ENCODE peak calls at places on chromosomes 11 and 22, in seven cellular contexts. C is IMR-90, S is mesendoderm, D is neuronal stem cell, I is HCT116, P is fibroblast of lung, E is K562. T is an unnamed sample.

GRCh38 chr22:49646876-49647275 is 180.8 kb downstream of the BRD1 start:
- DNase-seq in C (no peak), S (peak), D (no peak), I (no peak), P (no peak), E (no peak), T (no peak)

GRCh38 chr22:24948356-24949202 is 2.1 kb upstream of the LHFPL7 start:
- DNase-seq in C (no peak), S (peak), D (no peak), I (no peak), P (no peak), E (peak), T (no peak)

GRCh38 chr22:38989461-38989860 is 7.3 kb downstream of the APOBEC3B start:
- DNase-seq in C (no peak), S (no peak), D (no peak), I (no peak), P (no peak), E (no peak), T (no peak)

GRCh38 chr22:43155789-43156188 is 4.4 kb downstream of the TSPO start:
- DNase-seq in C (no peak), S (no peak), D (no peak), I (no peak), P (no peak), E (no peak), T (no peak)

GRCh38 chr11:130051077-130051476 is 18.6 kb upstream of the APLP2 start:
- DNase-seq in C (peak), S (no peak), D (no peak), I (no peak), P (no peak), E (no peak), T (no peak)

GRCh38 chr11:113204280-113204679 is 110.1 kb upstream of the TTC12 start:
- DNase-seq in C (no peak), S (no peak), D (no peak), I (no peak), P (no peak), E (no peak), T (no peak)

GRCh38 chr11:68819362-68819761 is 22.4 kb downstream of the CPT1A start:
- DNase-seq in C (no peak), S (no peak), D (no peak), I (no peak), P (no peak), E (no peak), T (no peak)

GRCh38 chr11:95432714-95433503 is 201.9 kb upstream of the SESN3 start:
- DNase-seq in C (no peak), S (no peak), D (no peak), I (no peak), P (no peak), E (no peak), T (no peak)

GRCh38 chr11:73348838-73349237 is 27.4 kb upstream of the RELT start:
- DNase-seq in C (no peak), S (no peak), D (no peak), I (no peak), P (no peak), E (no peak), T (no peak)

GRCh38 chr11:68942751-68943271 is 38.0 kb downstream of the MRGPRD start:
- DNase-seq in C (no peak), S (no peak), D (no peak), I (no peak), P (peak), E (no peak), T (no peak)

GRCh38 chr22:35587447-35587870 is 29.7 kb downstream of the MB start:
- DNase-seq in C (no peak), S (no peak), D (no peak), I (no peak), P (no peak), E (no peak), T (no peak)

GRCh38 chr11:121762820-121763219 is 310.1 kb upstream of the SORL1-AS1 start:
- DNase-seq in C (peak), S (peak), D (no peak), I (no peak), P (peak), E (no peak), T (no peak)

GRCh38 chr11:114738954-114739353 is 60.6 kb downstream of the NXPE2 start:
- DNase-seq in C (peak), S (peak), D (peak), I (peak), P (peak), E (peak), T (no peak)

GRCh38 chr11:9759519-9760179 is 95.8 kb downstream of the SWAP70 start:
- DNase-seq in C (peak), S (no peak), D (no peak), I (peak), P (peak), E (peak), T (no peak)

GRCh38 chr11:61682093-61682732 is 2.0 kb downstream of the DAGLA start:
- DNase-seq in C (no peak), S (no peak), D (no peak), I (no peak), P (no peak), E (no peak), T (no peak)

GRCh38 chr22:37284807-37285355 is 2.6 kb downstream of the CYTH4 start:
- DNase-seq in C (no peak), S (no peak), D (no peak), I (no peak), P (no peak), E (no peak), T (no peak)

GRCh38 chr11:135008412-135008811 is 596.4 kb upstream of the B3GAT1 start:
- DNase-seq in C (no peak), S (no peak), D (no peak), I (no peak), P (no peak), E (no peak), T (no peak)

GRCh38 chr11:70297341-70297740 is 26.9 kb downstream of the PPFIA1 start:
- DNase-seq in C (peak), S (no peak), D (no peak), I (no peak), P (no peak), E (no peak), T (no peak)

GRCh38 chr11:90594658-90595057 is 371.8 kb upstream of the CHORDC1 start:
- DNase-seq in C (no peak), S (peak), D (no peak), I (no peak), P (no peak), E (no peak), T (no peak)

GRCh38 chr11:789951-790350 is at the start of gene CEND1:
- DNase-seq in C (peak), S (no peak), D (peak), I (no peak), P (peak), E (peak), T (no peak)

GRCh38 chr11:1412377-1413095 is 22.8 kb downstream of the BRSK2 start:
- DNase-seq in C (no peak), S (no peak), D (no peak), I (no peak), P (no peak), E (no peak), T (no peak)

GRCh38 chr22:18035740-18036139 is 11.4 kb upstream of the MICAL3 start:
- DNase-seq in C (peak), S (no peak), D (no peak), I (peak), P (peak), E (no peak), T (no peak)

DNA sequence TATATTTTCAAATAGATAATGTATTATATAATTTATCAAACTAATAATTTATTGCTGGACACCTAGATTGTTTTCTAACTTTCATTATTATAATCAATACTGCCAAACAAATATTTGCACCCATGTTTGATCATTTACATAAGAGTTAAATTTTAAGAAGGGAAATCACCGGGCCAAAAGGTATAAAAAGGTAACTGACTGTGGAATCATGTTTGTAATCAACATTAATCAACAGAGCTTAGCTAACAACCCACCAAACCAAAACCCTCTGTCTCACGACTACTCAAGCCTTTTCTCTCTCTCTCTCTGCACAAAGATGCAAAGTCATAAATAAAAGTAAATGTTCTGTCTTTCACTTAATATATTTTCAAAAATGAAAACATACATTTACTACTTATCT is 14.8 kb downstream of the LPXN start:
- DNase-seq in C (no peak), S (no peak), D (no peak), I (no peak), P (no peak), E (no peak), T (no peak)
- H3K4me3 ChIP-seq in C (no peak), S (no peak), D (no peak), I (no peak), P (no peak), E (no peak), T (no peak)

GRCh38 chr11:47220401-47220821 is 5.6 kb downstream of the DDB2 start:
- DNase-seq in C (peak), S (no peak), D (no peak), I (no peak), P (peak), E (no peak), T (no peak)

GRCh38 chr11:47213985-47214564 is 699 bp upstream of the DDB2 start:
- DNase-seq in C (peak), S (peak), D (peak), I (peak), P (peak), E (peak), T (no peak)

GRCh38 chr11:47215366-47215925 is 672 bp downstream of the DDB2 start:
- DNase-seq in C (no peak), S (peak), D (no peak), I (no peak), P (peak), E (no peak), T (no peak)

GRCh38 chr11:47212938-47213337 is 1.8 kb upstream of the DDB2 start:
- DNase-seq in C (no peak), S (no peak), D (no peak), I (no peak), P (no peak), E (no peak), T (no peak)

GRCh38 chr11:47216141-47216798 is 1.5 kb downstream of the DDB2 start:
- DNase-seq in C (peak), S (peak), D (no peak), I (peak), P (peak), E (peak), T (no peak)
- H3K27ac ChIP-seq in C (peak), S (no peak), D (no peak), I (peak), P (peak), E (peak), T (peak)

DNA sequence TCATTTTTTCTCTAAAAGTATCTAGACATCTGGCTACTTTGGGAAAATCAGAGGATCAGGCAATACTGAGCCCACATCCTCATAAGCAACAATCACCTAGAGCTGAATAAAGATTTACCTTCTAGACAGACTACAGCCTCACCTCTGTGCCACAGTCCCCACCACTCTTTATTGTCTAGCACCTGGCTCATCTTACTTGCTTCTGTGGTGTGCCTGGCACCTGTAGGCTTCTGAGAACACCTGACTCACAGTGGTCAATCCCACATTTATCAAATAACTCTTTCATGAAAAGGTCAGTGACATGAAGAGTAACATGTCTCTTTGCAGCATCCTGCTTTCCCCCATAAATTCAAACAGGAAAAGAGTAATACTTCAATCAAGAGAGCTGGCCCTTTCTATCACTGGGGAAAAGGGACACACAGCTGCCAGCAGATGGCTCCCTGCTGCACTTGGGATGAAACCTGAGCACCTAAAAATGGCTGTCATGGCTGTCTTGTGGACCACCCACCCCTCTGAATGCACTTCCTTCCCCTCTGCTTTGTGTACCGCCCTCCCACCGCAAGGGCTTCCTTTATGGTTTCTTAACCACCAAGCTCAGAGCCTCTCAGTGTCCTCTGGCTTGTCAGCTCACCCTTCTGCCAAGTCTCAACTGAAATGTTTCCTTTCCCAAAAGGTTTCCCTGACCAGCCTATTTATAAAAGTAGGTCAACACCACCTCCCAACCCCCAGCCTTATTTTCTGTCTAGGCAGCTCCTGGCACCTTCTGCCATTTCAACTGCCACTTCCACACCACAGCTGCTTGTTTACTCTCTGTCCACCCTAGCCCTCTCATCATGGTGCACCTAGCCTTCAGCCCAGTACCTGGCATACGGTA is 9.3 kb downstream of the TFIP11 start:
- DNase-seq in C (peak), S (peak), D (peak), I (no peak), P (peak), E (peak), T (no peak)
- H3K9ac ChIP-seq in C (no peak), S (no peak), D (no peak), I (no peak), P (no peak), E (no peak), T (no peak)

GRCh38 chr11:67405688-67406339 is 1.9 kb downstream of the TBC1D10C start:
- DNase-seq in C (no peak), S (no peak), D (no peak), I (no peak), P (no peak), E (no peak), T (no peak)

GRCh38 chr11:67405196-67405567 is 1.3 kb downstream of the TBC1D10C start:
- DNase-seq in C (no peak), S (no peak), D (no peak), I (no peak), P (no peak), E (no peak), T (no peak)

GRCh38 chr11:67406969-67407699 is 3.3 kb downstream of the TBC1D10C start:
- DNase-seq in C (no peak), S (no peak), D (no peak), I (no peak), P (no peak), E (peak), T (no peak)

GRCh38 chr11:67406420-67406968 is 2.6 kb downstream of the TBC1D10C start:
- DNase-seq in C (no peak), S (no peak), D (no peak), I (no peak), P (no peak), E (no peak), T (no peak)

DNA sequence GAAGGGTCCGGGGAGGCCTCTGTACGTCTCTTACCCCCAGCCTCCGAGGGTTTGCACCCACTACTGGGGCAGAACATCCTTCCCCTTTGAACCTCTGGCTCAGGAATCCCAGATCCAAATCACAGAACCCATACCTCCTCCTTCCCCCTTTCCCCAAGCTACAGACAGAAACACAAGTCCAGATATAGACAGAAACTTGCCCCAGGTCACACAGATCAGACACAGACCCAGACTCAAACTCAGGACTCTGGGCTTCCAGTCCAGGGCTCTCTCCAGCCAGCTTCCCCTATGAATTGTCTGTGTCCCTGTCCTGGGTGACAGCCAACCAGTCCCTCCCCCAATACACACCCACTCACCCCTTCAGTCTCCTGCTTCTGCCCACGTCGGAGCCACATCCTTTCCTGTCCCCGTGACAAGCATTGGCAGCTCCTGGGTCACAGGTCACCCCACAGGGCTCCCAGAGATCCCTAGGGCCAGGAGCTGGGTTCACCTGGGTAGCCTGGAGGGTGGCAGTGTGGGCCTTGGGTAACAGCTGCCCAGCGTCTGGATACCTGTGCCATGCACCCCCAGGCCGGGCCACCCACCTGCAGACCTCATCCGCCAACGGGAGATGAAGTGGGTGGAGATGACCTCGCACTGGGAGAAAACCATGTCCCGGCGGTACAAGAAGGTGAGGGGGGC is 772 bp downstream of the TBC1D10C start:
- DNase-seq in C (no peak), S (no peak), D (no peak), I (no peak), P (no peak), E (no peak), T (no peak)
- H3K4me3 ChIP-seq in C (no peak), S (no peak), D (no peak), I (no peak), P (no peak), E (no peak), T (no peak)

GRCh38 chr11:64396079-64396591 is 37.2 kb downstream of the RPS6KA4 start:
- DNase-seq in C (no peak), S (peak), D (no peak), I (no peak), P (no peak), E (no peak), T (no peak)
- H3K27ac ChIP-seq in C (no peak), S (peak), D (peak), I (no peak), P (no peak), E (no peak), T (peak)

T was measured in SK-N-MC.